ENCODE peak calls at places on chromosomes 2 and 18, in eight cellular contexts. E is psoas muscle, P is breast epithelium, C is fibroblast of mammary gland, W is tibial artery, K is dorsolateral prefrontal cortex, L is endothelial cell of umbilical vein, R is epithelial cell of proximal tubule. D is an unnamed sample.

GRCh38 chr18:36867056-36867455 is 38.1 kb downstream of the KIAA1328 start:
- DNase-seq in W (no peak), C (no peak), P (no peak), K (peak; percentile 36), L (no peak), R (no peak), E (no peak), D (no peak)

GRCh38 chr2:27427863-27428212 is 593 bp upstream of the NRBP1 start:
- DNase-seq in P (no peak), R (no peak), L (no peak), E (no peak), K (no peak), C (peak; percentile 33), W (no peak), D (no peak)

GRCh38 chr2:144475044-144475443 is 44.9 kb downstream of the ZEB2 start:
- DNase-seq in L (no peak), C (no peak), P (no peak), R (no peak), E (no peak), K (no peak), W (no peak), D (no peak)

GRCh38 chr18:34867520-34867919 is 157.4 kb downstream of the DTNA start:
- DNase-seq in W (no peak), R (no peak), C (peak; percentile 49), L (peak; percentile 10), P (no peak), K (no peak), E (no peak), D (peak; percentile 32)

GRCh38 chr2:24538720-24539119 is 47.7 kb downstream of the NCOA1 start:
- DNase-seq in R (no peak), W (no peak), E (no peak), K (no peak), L (no peak), C (no peak), P (no peak), D (no peak)

GRCh38 chr2:105394951-105395611 is 3.8 kb downstream of the FHL2 start:
- DNase-seq in W (no peak), R (no peak), C (no peak), E (no peak), P (no peak), L (peak; percentile 79), K (no peak), D (peak; percentile 71)

GRCh38 chr18:10035306-10035991 is 121.6 kb downstream of the VAPA start:
- DNase-seq in K (no peak), L (no peak), C (peak; percentile 18), E (no peak), P (no peak), R (no peak), W (no peak), D (no peak)

GRCh38 chr2:230512955-230513748 is 97.2 kb downstream of the SP100 start:
- DNase-seq in K (no peak), R (peak; percentile 29), P (no peak), L (peak; percentile 12), W (no peak), E (no peak), C (peak; percentile 10), D (no peak)

GRCh38 chr18:34611904-34612303 is 98.2 kb upstream of the DTNA start:
- DNase-seq in W (no peak), C (no peak), P (no peak), E (peak; percentile 54), L (no peak), R (no peak), K (no peak), D (no peak)

GRCh38 chr18:61308795-61309393 is 24.3 kb upstream of the CDH20 start:
- DNase-seq in R (no peak), K (peak; percentile 70), C (no peak), P (no peak), W (no peak), E (no peak), L (peak; percentile 13), D (no peak)

GRCh38 chr2:231769170-231770136 is 11.6 kb downstream of the PDE6D start:
- DNase-seq in W (no peak), C (no peak), L (no peak), K (no peak), R (no peak), P (no peak), E (no peak), D (no peak)

GRCh38 chr18:44686156-44686555 is 5.5 kb downstream of the SETBP1 start:
- DNase-seq in K (no peak), P (no peak), C (no peak), E (no peak), L (no peak), W (no peak), R (no peak), D (no peak)

GRCh38 chr2:158124896-158125295 is 23.2 kb downstream of the UPP2 start:
- DNase-seq in E (no peak), L (no peak), C (no peak), K (no peak), W (no peak), R (no peak), P (no peak), D (no peak)

GRCh38 chr2:236168110-236169067 is at the start of gene GBX2:
- DNase-seq in R (no peak), K (no peak), C (peak; percentile 40), W (no peak), E (no peak), L (peak; percentile 92), P (no peak), D (no peak)

GRCh38 chr2:241565413-241565812 is 6.9 kb downstream of the BOK start:
- DNase-seq in K (no peak), C (no peak), E (no peak), P (no peak), R (no peak), W (peak; percentile 51), L (no peak), D (no peak)

GRCh38 chr2:48530033-48530804 is at the start of gene STON1:
- DNase-seq in P (no peak), C (peak; percentile 32), W (peak; percentile 81), K (no peak), R (no peak), E (peak; percentile 45), L (peak; percentile 38), D (peak; percentile 39)
- TF ChIP-seq CTCF in P (no peak), C (no peak), W (no peak), K (no peak), R (peak; percentile 18), E (no peak), L (no peak), D (peak; percentile 22)

GRCh38 chr18:11665587-11665986 is 23.5 kb upstream of the GNAL start:
- DNase-seq in R (no peak), W (no peak), E (no peak), C (no peak), L (no peak), K (no peak), P (no peak), D (no peak)
- H3K4me3 ChIP-seq in R (no peak overlapping the region), W (no peak overlapping the region), E (no peak overlapping the region), C (no peak overlapping the region), L (no peak overlapping the region), K (no peak overlapping the region), P (no peak overlapping the region), D (no peak overlapping the region)

GRCh38 chr2:190325588-190325987 is 6.0 kb upstream of the HIBCH start:
- DNase-seq in P (no peak), E (no peak), W (no peak), R (no peak), L (no peak), C (no peak), K (no peak), D (no peak)

GRCh38 chr2:190327995-190328394 is 8.4 kb upstream of the HIBCH start:
- DNase-seq in P (no peak), L (no peak), R (no peak), K (no peak), W (no peak), E (no peak), C (no peak), D (no peak)

GRCh38 chr2:190333395-190333794 is 10.0 kb upstream of the INPP1 start:
- DNase-seq in P (no peak), L (no peak), R (no peak), K (no peak), W (no peak), E (no peak), C (no peak), D (no peak)

GRCh38 chr2:190333928-190334327 is 9.5 kb upstream of the INPP1 start:
- DNase-seq in W (no peak), K (no peak), C (no peak), R (no peak), P (no peak), L (peak; percentile 46), E (no peak), D (no peak)

GRCh38 chr2:190328748-190329147 is 9.1 kb upstream of the HIBCH start:
- DNase-seq in W (no peak), K (no peak), P (no peak), R (no peak), E (no peak), L (peak; percentile 40), C (peak; percentile 38), D (peak; percentile 42)
- TF ChIP-seq CTCF in W (no peak), K (peak; percentile 39), P (no peak), R (peak; percentile 51), E (no peak), L (peak; percentile 7), C (no peak), D (peak; percentile 21)

GRCh38 chr2:217903142-217903858 is 99.5 kb downstream of the TNS1 start:
- DNase-seq in E (no peak), R (no peak), W (no peak), P (no peak), K (no peak), L (peak; percentile 24), C (no peak), D (no peak)

GRCh38 chr2:217905395-217905794 is 97.4 kb downstream of the TNS1 start:
- DNase-seq in E (no peak), K (peak; percentile 76), L (no peak), R (no peak), P (no peak), W (peak; percentile 93), C (no peak), D (no peak)

GRCh38 chr2:217902281-217903141 is 100.3 kb downstream of the TNS1 start:
- DNase-seq in R (peak; percentile 68), E (peak; percentile 88), P (no peak), C (peak; percentile 71), K (no peak), W (peak; percentile 95), L (peak; percentile 81), D (peak; percentile 79)

GRCh38 chr2:217904614-217904965 is 98.2 kb downstream of the TNS1 start:
- DNase-seq in L (no peak), K (no peak), R (no peak), E (no peak), P (no peak), W (peak; percentile 70), C (no peak), D (no peak)

DNA sequence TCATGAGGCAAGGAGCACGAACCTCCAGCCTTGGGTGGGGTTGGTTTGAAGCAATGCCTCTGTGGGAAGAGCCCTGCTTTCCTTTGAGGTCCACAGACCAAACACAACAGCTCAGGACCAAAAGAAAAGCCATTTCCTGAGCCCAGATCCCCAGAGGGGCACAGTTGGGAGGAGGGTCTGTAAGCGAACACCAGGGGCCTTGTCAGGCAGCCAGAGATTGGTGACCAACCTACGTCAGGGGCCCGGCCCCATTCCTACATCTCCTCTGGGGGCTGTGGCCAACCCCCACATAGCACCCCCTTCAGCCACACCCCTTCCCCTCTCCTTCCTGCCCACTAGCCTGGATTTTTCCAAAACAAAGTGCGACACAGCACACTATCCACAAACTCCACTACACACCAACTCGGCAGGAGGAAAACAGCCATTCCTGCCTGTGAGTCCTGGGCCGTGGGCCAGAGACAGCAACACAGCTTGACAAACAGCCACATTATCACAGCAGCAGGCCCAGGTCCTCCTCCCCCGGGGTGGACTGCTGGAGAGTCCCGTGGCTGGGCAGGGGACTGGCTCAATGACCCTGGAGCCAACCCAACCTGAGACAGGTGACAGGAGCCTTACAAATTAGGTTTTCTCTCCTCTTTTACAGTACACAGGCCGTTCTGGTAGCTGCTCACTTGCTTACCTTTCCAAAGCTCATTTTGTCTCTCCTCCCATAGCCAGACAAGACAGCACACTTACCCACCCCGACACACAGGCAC is 98.8 kb downstream of the TNS1 start:
- DNase-seq in C (peak; percentile 40), E (peak; percentile 76), P (no peak), R (no peak), W (peak; percentile 96), K (peak; percentile 72), L (peak; percentile 89), D (peak; percentile 62)
- H3K4me3 ChIP-seq in C (no peak overlapping the region), E (peak overlapping the region; percentile 17), P (peak overlapping the region; percentile 22), R (no peak overlapping the region), W (peak overlapping the region; percentile 53), K (no peak overlapping the region), L (no peak overlapping the region), D (no peak overlapping the region)